ENCODE peak calls at places on chromosome 15, in six cellular contexts. S is fibroblast of villous mesenchyme, T is GM13976, J is nephron progenitor cell, V is A549, I is dorsolateral prefrontal cortex. U is an unnamed sample.

GRCh38 chr15:36797128-36797527 is 217.7 kb downstream of the CDIN1 start:
- DNase-seq in V (no peak), I (no peak), S (no peak), J (no peak), T (no peak), U (no peak)

GRCh38 chr15:36177590-36178281 is 401.7 kb upstream of the CDIN1 start:
- DNase-seq in J (no peak), I (no peak), S (peak), T (no peak), V (no peak), U (no peak)

GRCh38 chr15:67479781-67480180 is 41.1 kb upstream of the C15orf61 start:
- DNase-seq in I (no peak), J (no peak), S (peak), T (no peak), V (no peak), U (no peak)

GRCh38 chr15:71055461-71055860 is 59.8 kb upstream of the THSD4 start:
- DNase-seq in S (peak), V (no peak), J (no peak), I (no peak), T (no peak), U (no peak)

GRCh38 chr15:71743861-71744382 is 66.4 kb upstream of the NR2E3 start:
- DNase-seq in J (peak), I (no peak), S (peak), V (no peak), T (peak), U (peak)

GRCh38 chr15:26773917-26774316 is 1.1 kb upstream of the GABRB3 start:
- DNase-seq in V (peak), I (no peak), T (no peak), S (no peak), J (peak), U (peak)

GRCh38 chr15:59522988-59523461 is 85.0 kb downstream of the FAM81A start:
- DNase-seq in J (no peak), I (no peak), V (no peak), S (no peak), T (no peak), U (no peak)

GRCh38 chr15:74134387-74135027 is 4.1 kb downstream of the ISLR2 start:
- DNase-seq in S (no peak), J (peak), T (peak), I (no peak), V (no peak), U (peak)

GRCh38 chr15:28101201-28101600 is 2.1 kb upstream of the OCA2 start:
- DNase-seq in J (no peak), T (no peak), V (no peak), I (no peak), S (no peak), U (no peak)

GRCh38 chr15:84826369-84826823 is 9.2 kb downstream of the ALPK3 start:
- DNase-seq in S (no peak), J (no peak), T (peak), I (no peak), V (peak), U (no peak)

GRCh38 chr15:68278345-68279217 is 1.0 kb downstream of the FEM1B start:
- DNase-seq in S (peak), V (peak), J (no peak), I (no peak), T (no peak), U (peak)

GRCh38 chr15:95739161-95739560 is 591.3 kb upstream of the NR2F2 start:
- DNase-seq in I (no peak), J (no peak), V (no peak), S (no peak), T (no peak), U (no peak)
- TF ChIP-seq CTCF in I (no peak), J (no peak), V (no peak), S (no peak), T (no peak), U (no peak)

DNA sequence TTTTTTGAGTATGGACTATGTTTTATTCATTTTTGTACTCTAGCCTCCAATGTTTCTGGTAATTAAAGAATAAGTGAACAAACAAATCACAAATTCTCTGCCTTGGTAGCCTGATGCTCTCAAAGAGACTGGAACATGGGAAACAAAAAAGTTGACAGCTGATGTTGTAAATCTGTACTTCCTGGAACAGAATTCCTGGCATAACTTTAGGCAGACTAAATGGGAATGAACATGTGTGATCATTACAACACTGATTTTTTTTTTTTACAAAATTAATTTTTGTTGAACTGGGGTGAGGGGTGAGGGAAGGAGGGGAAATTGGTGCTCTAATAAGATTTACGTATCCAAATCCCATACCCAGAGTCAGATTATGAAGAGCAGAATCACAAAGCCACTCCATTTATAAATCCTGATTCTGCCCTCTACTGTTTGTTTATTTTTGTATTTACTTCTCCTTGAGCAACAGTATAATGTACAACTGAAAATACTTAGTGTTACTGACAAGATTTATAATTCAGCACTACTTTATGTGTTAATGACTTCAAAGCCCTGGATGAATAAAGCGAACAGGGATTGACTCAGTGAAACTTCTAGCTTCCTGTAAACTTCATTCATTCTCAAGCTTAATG is 165.0 kb downstream of the FRMD5 start:
- DNase-seq in T (no peak), V (no peak), S (peak), I (no peak), J (no peak), U (no peak)
- TF ChIP-seq CTCF in T (no peak), V (no peak), S (no peak), I (peak), J (no peak), U (no peak)

GRCh38 chr15:31887246-31887645 is 143.1 kb upstream of the CHRNA7 start:
- DNase-seq in T (no peak), J (peak), S (no peak), I (no peak), V (no peak), U (peak)
- TF ChIP-seq CTCF in T (no peak), J (peak), S (no peak), I (peak), V (no peak), U (no peak)

GRCh38 chr15:98805434-98806274 is 157.3 kb downstream of the IGF1R start:
- DNase-seq in V (no peak), I (no peak), T (no peak), J (no peak), S (peak), U (no peak)
- TF ChIP-seq CTCF in V (no peak), I (no peak), T (no peak), J (peak), S (peak), U (peak)

DNA sequence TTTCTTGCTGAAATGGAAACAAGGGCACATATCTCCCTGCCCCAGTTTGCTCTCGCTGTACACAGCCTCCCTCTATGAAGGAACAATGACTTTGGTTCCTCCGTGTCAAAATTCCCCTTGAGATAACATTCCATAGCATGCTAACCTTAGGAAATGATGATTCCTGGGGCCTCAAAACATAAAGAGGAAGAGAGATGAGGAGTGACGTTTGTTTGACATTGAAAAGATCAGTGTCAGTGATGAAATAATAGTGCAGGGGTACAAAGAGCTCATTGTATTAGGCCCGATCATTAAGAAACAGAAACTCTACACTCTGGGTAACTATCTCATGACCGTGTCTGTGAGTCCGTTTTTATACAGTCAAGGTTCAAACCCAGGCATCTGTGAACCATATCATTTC is 55.2 kb downstream of the ARNT2 start:
- DNase-seq in T (no peak), I (no peak), S (no peak), J (no peak), V (no peak), U (no peak)
- TF ChIP-seq CTCF in T (no peak), I (no peak), S (no peak), J (no peak), V (no peak), U (no peak)

DNA sequence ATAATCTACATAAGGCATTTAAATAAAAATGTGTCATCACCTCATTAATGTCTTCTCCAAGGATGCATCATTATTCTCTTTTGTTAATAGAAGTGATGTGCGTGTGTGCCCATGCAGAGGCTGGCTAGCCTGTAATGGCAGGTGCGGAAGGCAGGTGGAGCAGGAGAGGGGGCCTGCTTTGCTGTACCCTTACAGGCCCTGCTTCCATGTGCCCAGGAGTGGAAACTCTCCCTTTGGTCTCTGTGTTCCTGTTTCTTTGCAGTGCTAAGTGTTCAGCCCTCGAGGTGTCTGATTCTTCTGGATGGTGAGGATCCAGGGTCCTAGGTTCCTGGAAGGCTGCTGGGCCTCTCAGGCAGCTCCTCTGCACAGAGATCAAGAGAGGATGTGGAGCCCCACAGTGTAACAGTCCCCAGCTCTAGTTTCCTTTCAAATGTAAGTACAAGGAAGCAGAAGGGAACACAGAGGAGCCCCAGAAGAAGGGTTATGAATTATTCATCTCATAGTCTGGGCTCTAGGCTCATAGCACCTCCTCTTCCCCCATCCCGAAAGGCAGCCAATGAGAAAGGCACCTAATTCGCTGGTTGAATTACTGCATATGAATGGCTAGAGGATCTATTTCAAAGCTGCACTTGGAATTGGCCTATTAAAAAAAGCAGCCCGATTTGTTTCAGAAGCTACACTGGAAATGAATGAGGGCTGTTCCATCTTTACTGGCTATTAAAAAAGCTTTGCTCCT is 39.1 kb upstream of the AGBL1 start:
- DNase-seq in S (no peak), I (no peak), J (no peak), T (no peak), V (no peak), U (no peak)
- TF ChIP-seq CTCF in S (no peak), I (no peak), J (no peak), T (no peak), V (no peak), U (no peak)

GRCh38 chr15:65929573-65929972 is 60.3 kb downstream of the RAB11A start:
- DNase-seq in I (no peak), V (no peak), T (no peak), S (no peak), J (no peak), U (no peak)

GRCh38 chr15:65935391-65935790 is 66.1 kb downstream of the RAB11A start:
- DNase-seq in V (no peak), J (no peak), S (no peak), I (no peak), T (no peak), U (no peak)

GRCh38 chr15:65930134-65930533 is 60.8 kb downstream of the RAB11A start:
- DNase-seq in V (no peak), J (no peak), T (no peak), S (no peak), I (no peak), U (no peak)

GRCh38 chr15:65927545-65927944 is 58.3 kb downstream of the RAB11A start:
- DNase-seq in J (no peak), I (no peak), S (no peak), V (peak), T (no peak), U (no peak)

GRCh38 chr15:65931221-65931620 is 61.9 kb downstream of the RAB11A start:
- DNase-seq in J (no peak), S (no peak), V (no peak), I (no peak), T (no peak), U (no peak)
- TF ChIP-seq CTCF in J (no peak), S (no peak), V (no peak), I (no peak), T (no peak), U (no peak)

DNA sequence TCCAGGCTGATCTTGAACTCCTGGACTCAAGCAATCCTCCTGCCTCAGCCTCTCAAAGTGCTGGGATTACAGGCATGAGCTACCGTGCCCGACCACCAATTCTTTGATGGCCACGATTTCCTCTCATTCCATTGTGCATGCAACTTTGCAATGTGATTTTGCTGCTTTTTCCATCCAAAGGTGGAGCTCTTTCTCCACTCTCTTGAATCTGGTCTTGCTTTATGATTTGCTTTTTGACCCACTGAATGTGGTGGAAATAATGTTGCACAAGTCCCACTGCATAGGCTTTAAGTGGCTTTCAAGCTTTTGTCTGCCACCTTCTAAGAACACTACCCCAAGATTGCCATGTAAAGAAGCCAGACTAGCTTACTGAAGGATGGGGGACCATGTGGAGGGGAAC is 10.6 kb downstream of the RPS27L start:
- DNase-seq in I (no peak), J (no peak), T (no peak), S (peak), V (no peak), U (no peak)
- TF ChIP-seq CTCF in I (no peak), J (no peak), T (no peak), S (peak), V (peak), U (no peak)

DNA sequence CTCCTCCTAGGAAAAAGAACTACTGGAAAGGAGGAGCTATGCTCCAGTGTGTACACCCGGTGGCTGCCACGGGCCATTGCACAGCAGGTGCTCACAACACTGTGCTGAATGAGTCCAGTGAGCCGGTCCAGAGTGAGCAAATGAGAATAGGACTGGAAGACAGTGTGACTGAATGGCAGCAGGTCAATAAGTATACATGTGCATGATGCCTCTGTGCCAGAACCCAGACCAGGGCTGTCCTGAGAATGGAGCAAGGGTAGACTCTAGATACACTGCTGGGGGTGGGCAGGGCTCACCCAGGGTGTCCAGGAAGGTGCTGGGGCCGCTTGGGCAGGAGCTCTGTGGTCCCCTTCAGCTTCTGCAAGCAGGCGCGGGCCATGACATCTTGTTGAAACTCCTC is 8.3 kb downstream of the POLG start:
- DNase-seq in J (no peak), T (no peak), S (no peak), I (no peak), V (no peak), U (no peak)
- TF ChIP-seq CTCF in J (no peak), T (no peak), S (no peak), I (no peak), V (no peak), U (no peak)

U was measured in glutamatergic neuron.